ENCODE peak calls at places on chromosomes 12 and 14, in nine cellular contexts. One of them, this sample, is unnamed.

GRCh38 chr12:19757317-19757877 is 318.1 kb downstream of the AEBP2 start:
- DNase-seq in prostate gland: no peak
- DNase-seq in mucosa of descending colon: no peak
- DNase-seq in naive thymus-derived CD4-positive, alpha-beta T cell: no peak
- DNase-seq in AG20443: peak
- DNase-seq in MG63: no peak
- DNase-seq in stimulated activated CD4-positive, alpha-beta T cell treated with anti-CD3 and anti-CD28 coated beads, Interleukin-4, amount 100 ng/mL, for 48 hours: no peak
- DNase-seq in hippocampal formation: peak
- DNase-seq in spleen: no peak
- DNase-seq in this sample: no peak

GRCh38 chr12:33703221-33703620 is 263.6 kb upstream of the SYT10 start:
- DNase-seq in mucosa of descending colon: no peak
- DNase-seq in spleen: no peak
- DNase-seq in prostate gland: no peak
- DNase-seq in MG63: no peak
- DNase-seq in hippocampal formation: no peak
- DNase-seq in naive thymus-derived CD4-positive, alpha-beta T cell: no peak
- DNase-seq in stimulated activated CD4-positive, alpha-beta T cell treated with anti-CD3 and anti-CD28 coated beads, Interleukin-4, amount 100 ng/mL, for 48 hours: no peak
- DNase-seq in AG20443: no peak
- DNase-seq in this sample: no peak

GRCh38 chr12:112948806-112949205 is 10.5 kb downstream of the OAS3 start:
- DNase-seq in prostate gland: no peak
- DNase-seq in naive thymus-derived CD4-positive, alpha-beta T cell: no peak
- DNase-seq in spleen: no peak
- DNase-seq in MG63: no peak
- DNase-seq in AG20443: no peak
- DNase-seq in stimulated activated CD4-positive, alpha-beta T cell treated with anti-CD3 and anti-CD28 coated beads, Interleukin-4, amount 100 ng/mL, for 48 hours: no peak
- DNase-seq in mucosa of descending colon: no peak
- DNase-seq in hippocampal formation: no peak
- DNase-seq in this sample: no peak

GRCh38 chr12:79274571-79275064 is 410.0 kb downstream of the SYT1 start:
- DNase-seq in mucosa of descending colon: no peak
- DNase-seq in MG63: peak
- DNase-seq in naive thymus-derived CD4-positive, alpha-beta T cell: no peak
- DNase-seq in stimulated activated CD4-positive, alpha-beta T cell treated with anti-CD3 and anti-CD28 coated beads, Interleukin-4, amount 100 ng/mL, for 48 hours: no peak
- DNase-seq in spleen: no peak
- DNase-seq in hippocampal formation: no peak
- DNase-seq in AG20443: no peak
- DNase-seq in prostate gland: no peak
- DNase-seq in this sample: no peak

GRCh38 chr12:111298583-111299436 is 70.1 kb downstream of the PHETA1 start:
- DNase-seq in prostate gland: peak
- DNase-seq in MG63: peak
- DNase-seq in spleen: peak
- DNase-seq in stimulated activated CD4-positive, alpha-beta T cell treated with anti-CD3 and anti-CD28 coated beads, Interleukin-4, amount 100 ng/mL, for 48 hours: peak
- DNase-seq in AG20443: peak
- DNase-seq in hippocampal formation: no peak
- DNase-seq in naive thymus-derived CD4-positive, alpha-beta T cell: peak
- DNase-seq in mucosa of descending colon: peak
- DNase-seq in this sample: peak

GRCh38 chr12:56677680-56678079 is 10.4 kb downstream of the PTGES3 start:
- DNase-seq in hippocampal formation: no peak
- DNase-seq in stimulated activated CD4-positive, alpha-beta T cell treated with anti-CD3 and anti-CD28 coated beads, Interleukin-4, amount 100 ng/mL, for 48 hours: no peak
- DNase-seq in spleen: no peak
- DNase-seq in AG20443: no peak
- DNase-seq in mucosa of descending colon: no peak
- DNase-seq in MG63: no peak
- DNase-seq in prostate gland: no peak
- DNase-seq in naive thymus-derived CD4-positive, alpha-beta T cell: no peak
- DNase-seq in this sample: no peak

GRCh38 chr14:104107611-104108569 is 22.4 kb downstream of the ASPG start:
- DNase-seq in spleen: peak
- DNase-seq in mucosa of descending colon: peak
- DNase-seq in naive thymus-derived CD4-positive, alpha-beta T cell: no peak
- DNase-seq in hippocampal formation: no peak
- DNase-seq in AG20443: no peak
- DNase-seq in prostate gland: no peak
- DNase-seq in MG63: no peak
- DNase-seq in stimulated activated CD4-positive, alpha-beta T cell treated with anti-CD3 and anti-CD28 coated beads, Interleukin-4, amount 100 ng/mL, for 48 hours: no peak
- DNase-seq in this sample: peak

GRCh38 chr14:105061428-105062047 is 3.7 kb downstream of the GPR132 start:
- DNase-seq in stimulated activated CD4-positive, alpha-beta T cell treated with anti-CD3 and anti-CD28 coated beads, Interleukin-4, amount 100 ng/mL, for 48 hours: peak
- DNase-seq in AG20443: no peak
- DNase-seq in spleen: peak
- DNase-seq in MG63: no peak
- DNase-seq in mucosa of descending colon: peak
- DNase-seq in naive thymus-derived CD4-positive, alpha-beta T cell: peak
- DNase-seq in prostate gland: no peak
- DNase-seq in hippocampal formation: no peak
- DNase-seq in this sample: no peak

GRCh38 chr14:68195126-68195525 is 375.5 kb downstream of the RAD51B start:
- DNase-seq in prostate gland: no peak
- DNase-seq in naive thymus-derived CD4-positive, alpha-beta T cell: no peak
- DNase-seq in MG63: no peak
- DNase-seq in stimulated activated CD4-positive, alpha-beta T cell treated with anti-CD3 and anti-CD28 coated beads, Interleukin-4, amount 100 ng/mL, for 48 hours: no peak
- DNase-seq in mucosa of descending colon: no peak
- DNase-seq in AG20443: no peak
- DNase-seq in spleen: no peak
- DNase-seq in hippocampal formation: no peak
- DNase-seq in this sample: no peak

GRCh38 chr14:51188566-51189185 is 51.4 kb upstream of the TMX1 start:
- DNase-seq in spleen: no peak
- DNase-seq in naive thymus-derived CD4-positive, alpha-beta T cell: no peak
- DNase-seq in mucosa of descending colon: no peak
- DNase-seq in hippocampal formation: peak
- DNase-seq in MG63: no peak
- DNase-seq in prostate gland: peak
- DNase-seq in AG20443: peak
- DNase-seq in stimulated activated CD4-positive, alpha-beta T cell treated with anti-CD3 and anti-CD28 coated beads, Interleukin-4, amount 100 ng/mL, for 48 hours: no peak
- DNase-seq in this sample: no peak

GRCh38 chr12:117090816-117091711 is 8.2 kb downstream of the TESC start:
- DNase-seq in mucosa of descending colon: no peak
- DNase-seq in stimulated activated CD4-positive, alpha-beta T cell treated with anti-CD3 and anti-CD28 coated beads, Interleukin-4, amount 100 ng/mL, for 48 hours: no peak
- DNase-seq in prostate gland: no peak
- DNase-seq in naive thymus-derived CD4-positive, alpha-beta T cell: no peak
- DNase-seq in AG20443: no peak
- DNase-seq in hippocampal formation: no peak
- DNase-seq in spleen: peak
- DNase-seq in MG63: no peak
- DNase-seq in this sample: no peak

GRCh38 chr12:121916719-121917118 is 1.7 kb upstream of the CFAP251 start:
- DNase-seq in spleen: no peak
- DNase-seq in AG20443: no peak
- DNase-seq in stimulated activated CD4-positive, alpha-beta T cell treated with anti-CD3 and anti-CD28 coated beads, Interleukin-4, amount 100 ng/mL, for 48 hours: no peak
- DNase-seq in naive thymus-derived CD4-positive, alpha-beta T cell: no peak
- DNase-seq in hippocampal formation: no peak
- DNase-seq in prostate gland: no peak
- DNase-seq in MG63: peak
- DNase-seq in mucosa of descending colon: no peak
- DNase-seq in this sample: no peak

GRCh38 chr12:2054091-2055018 is 1.6 kb downstream of the CACNA1C start:
- DNase-seq in prostate gland: peak
- DNase-seq in MG63: no peak
- DNase-seq in spleen: no peak
- DNase-seq in AG20443: peak
- DNase-seq in hippocampal formation: no peak
- DNase-seq in naive thymus-derived CD4-positive, alpha-beta T cell: no peak
- DNase-seq in mucosa of descending colon: no peak
- DNase-seq in stimulated activated CD4-positive, alpha-beta T cell treated with anti-CD3 and anti-CD28 coated beads, Interleukin-4, amount 100 ng/mL, for 48 hours: no peak
- DNase-seq in this sample: no peak

GRCh38 chr12:79515526-79515935 is 175.2 kb downstream of the PAWR start:
- DNase-seq in MG63: no peak
- DNase-seq in prostate gland: no peak
- DNase-seq in AG20443: no peak
- DNase-seq in spleen: no peak
- DNase-seq in mucosa of descending colon: no peak
- DNase-seq in naive thymus-derived CD4-positive, alpha-beta T cell: no peak
- DNase-seq in hippocampal formation: no peak
- DNase-seq in stimulated activated CD4-positive, alpha-beta T cell treated with anti-CD3 and anti-CD28 coated beads, Interleukin-4, amount 100 ng/mL, for 48 hours: no peak
- DNase-seq in this sample: no peak

GRCh38 chr14:82055511-82055910 is 521.9 kb upstream of the SEL1L start:
- DNase-seq in spleen: no peak
- DNase-seq in naive thymus-derived CD4-positive, alpha-beta T cell: no peak
- DNase-seq in mucosa of descending colon: no peak
- DNase-seq in MG63: no peak
- DNase-seq in hippocampal formation: no peak
- DNase-seq in prostate gland: no peak
- DNase-seq in AG20443: no peak
- DNase-seq in stimulated activated CD4-positive, alpha-beta T cell treated with anti-CD3 and anti-CD28 coated beads, Interleukin-4, amount 100 ng/mL, for 48 hours: no peak
- DNase-seq in this sample: no peak

GRCh38 chr14:69105326-69105725 is 47.6 kb downstream of the DCAF5 start:
- DNase-seq in spleen: no peak
- DNase-seq in mucosa of descending colon: no peak
- DNase-seq in prostate gland: no peak
- DNase-seq in MG63: peak
- DNase-seq in naive thymus-derived CD4-positive, alpha-beta T cell: no peak
- DNase-seq in AG20443: peak
- DNase-seq in stimulated activated CD4-positive, alpha-beta T cell treated with anti-CD3 and anti-CD28 coated beads, Interleukin-4, amount 100 ng/mL, for 48 hours: no peak
- DNase-seq in hippocampal formation: no peak
- DNase-seq in this sample: no peak

GRCh38 chr14:96065661-96066459 is 26.7 kb downstream of the C14orf132 start:
- DNase-seq in MG63: no peak
- DNase-seq in AG20443: no peak
- DNase-seq in hippocampal formation: no peak
- DNase-seq in mucosa of descending colon: no peak
- DNase-seq in stimulated activated CD4-positive, alpha-beta T cell treated with anti-CD3 and anti-CD28 coated beads, Interleukin-4, amount 100 ng/mL, for 48 hours: no peak
- DNase-seq in naive thymus-derived CD4-positive, alpha-beta T cell: no peak
- DNase-seq in spleen: peak
- DNase-seq in prostate gland: no peak
- DNase-seq in this sample: no peak

GRCh38 chr12:630656-631632 is 32.3 kb downstream of the NINJ2 start:
- DNase-seq in naive thymus-derived CD4-positive, alpha-beta T cell: peak
- DNase-seq in spleen: peak
- DNase-seq in stimulated activated CD4-positive, alpha-beta T cell treated with anti-CD3 and anti-CD28 coated beads, Interleukin-4, amount 100 ng/mL, for 48 hours: peak
- DNase-seq in AG20443: no peak
- DNase-seq in MG63: peak
- DNase-seq in prostate gland: no peak
- DNase-seq in hippocampal formation: no peak
- DNase-seq in mucosa of descending colon: no peak
- DNase-seq in this sample: no peak

GRCh38 chr14:24952851-24953666 is 96.9 kb downstream of the STXBP6 start:
- DNase-seq in hippocampal formation: peak
- DNase-seq in naive thymus-derived CD4-positive, alpha-beta T cell: no peak
- DNase-seq in AG20443: no peak
- DNase-seq in MG63: peak
- DNase-seq in spleen: no peak
- DNase-seq in stimulated activated CD4-positive, alpha-beta T cell treated with anti-CD3 and anti-CD28 coated beads, Interleukin-4, amount 100 ng/mL, for 48 hours: no peak
- DNase-seq in mucosa of descending colon: no peak
- DNase-seq in prostate gland: no peak
- DNase-seq in this sample: peak

GRCh38 chr14:61213116-61213720 is 67.9 kb downstream of the TMEM30B start:
- DNase-seq in stimulated activated CD4-positive, alpha-beta T cell treated with anti-CD3 and anti-CD28 coated beads, Interleukin-4, amount 100 ng/mL, for 48 hours: no peak
- DNase-seq in MG63: no peak
- DNase-seq in AG20443: peak
- DNase-seq in naive thymus-derived CD4-positive, alpha-beta T cell: no peak
- DNase-seq in spleen: no peak
- DNase-seq in mucosa of descending colon: no peak
- DNase-seq in prostate gland: no peak
- DNase-seq in hippocampal formation: no peak
- DNase-seq in this sample: no peak

GRCh38 chr12:117486840-117487659 is 125.6 kb upstream of the NOS1 start:
- DNase-seq in stimulated activated CD4-positive, alpha-beta T cell treated with anti-CD3 and anti-CD28 coated beads, Interleukin-4, amount 100 ng/mL, for 48 hours: no peak
- DNase-seq in prostate gland: no peak
- DNase-seq in naive thymus-derived CD4-positive, alpha-beta T cell: no peak
- DNase-seq in spleen: no peak
- DNase-seq in hippocampal formation: no peak
- DNase-seq in AG20443: peak
- DNase-seq in mucosa of descending colon: no peak
- DNase-seq in MG63: peak
- DNase-seq in this sample: no peak

GRCh38 chr14:65872536-65872935 is 460.0 kb downstream of the FUT8 start:
- DNase-seq in mucosa of descending colon: no peak
- DNase-seq in spleen: no peak
- DNase-seq in naive thymus-derived CD4-positive, alpha-beta T cell: no peak
- DNase-seq in hippocampal formation: no peak
- DNase-seq in MG63: no peak
- DNase-seq in AG20443: no peak
- DNase-seq in stimulated activated CD4-positive, alpha-beta T cell treated with anti-CD3 and anti-CD28 coated beads, Interleukin-4, amount 100 ng/mL, for 48 hours: no peak
- DNase-seq in prostate gland: no peak
- DNase-seq in this sample: no peak

GRCh38 chr12:81596558-81596957 is 162.6 kb downstream of the PPFIA2 start:
- DNase-seq in spleen: no peak
- DNase-seq in hippocampal formation: no peak
- DNase-seq in AG20443: no peak
- DNase-seq in MG63: no peak
- DNase-seq in naive thymus-derived CD4-positive, alpha-beta T cell: no peak
- DNase-seq in mucosa of descending colon: no peak
- DNase-seq in prostate gland: no peak
- DNase-seq in stimulated activated CD4-positive, alpha-beta T cell treated with anti-CD3 and anti-CD28 coated beads, Interleukin-4, amount 100 ng/mL, for 48 hours: no peak
- DNase-seq in this sample: no peak

GRCh38 chr14:88868558-88869159 is 44.2 kb downstream of the TTC8 start:
- DNase-seq in spleen: no peak
- DNase-seq in hippocampal formation: no peak
- DNase-seq in prostate gland: peak
- DNase-seq in mucosa of descending colon: no peak
- DNase-seq in stimulated activated CD4-positive, alpha-beta T cell treated with anti-CD3 and anti-CD28 coated beads, Interleukin-4, amount 100 ng/mL, for 48 hours: no peak
- DNase-seq in AG20443: no peak
- DNase-seq in naive thymus-derived CD4-positive, alpha-beta T cell: peak
- DNase-seq in MG63: no peak
- DNase-seq in this sample: no peak

GRCh38 chr12:108734200-108734906 is 3.0 kb upstream of the CORO1C start:
- DNase-seq in stimulated activated CD4-positive, alpha-beta T cell treated with anti-CD3 and anti-CD28 coated beads, Interleukin-4, amount 100 ng/mL, for 48 hours: no peak
- DNase-seq in prostate gland: no peak
- DNase-seq in naive thymus-derived CD4-positive, alpha-beta T cell: no peak
- DNase-seq in AG20443: peak
- DNase-seq in spleen: no peak
- DNase-seq in mucosa of descending colon: peak
- DNase-seq in MG63: peak
- DNase-seq in hippocampal formation: no peak
- DNase-seq in this sample: no peak

GRCh38 chr14:101731187-101732080 is 30.1 kb upstream of the PPP2R5C start:
- DNase-seq in spleen: peak
- DNase-seq in naive thymus-derived CD4-positive, alpha-beta T cell: peak
- DNase-seq in MG63: peak
- DNase-seq in stimulated activated CD4-positive, alpha-beta T cell treated with anti-CD3 and anti-CD28 coated beads, Interleukin-4, amount 100 ng/mL, for 48 hours: peak
- DNase-seq in hippocampal formation: peak
- DNase-seq in prostate gland: peak
- DNase-seq in mucosa of descending colon: peak
- DNase-seq in AG20443: peak
- DNase-seq in this sample: no peak

GRCh38 chr14:105060751-105061427 is 4.3 kb downstream of the GPR132 start:
- DNase-seq in naive thymus-derived CD4-positive, alpha-beta T cell: peak
- DNase-seq in spleen: peak
- DNase-seq in hippocampal formation: no peak
- DNase-seq in prostate gland: no peak
- DNase-seq in stimulated activated CD4-positive, alpha-beta T cell treated with anti-CD3 and anti-CD28 coated beads, Interleukin-4, amount 100 ng/mL, for 48 hours: no peak
- DNase-seq in AG20443: no peak
- DNase-seq in MG63: no peak
- DNase-seq in mucosa of descending colon: peak
- DNase-seq in this sample: no peak

GRCh38 chr12:57487597-57488396 is at the start of gene MARS1:
- DNase-seq in AG20443: peak
- DNase-seq in spleen: peak
- DNase-seq in stimulated activated CD4-positive, alpha-beta T cell treated with anti-CD3 and anti-CD28 coated beads, Interleukin-4, amount 100 ng/mL, for 48 hours: peak
- DNase-seq in naive thymus-derived CD4-positive, alpha-beta T cell: peak
- DNase-seq in mucosa of descending colon: peak
- DNase-seq in prostate gland: peak
- DNase-seq in MG63: peak
- DNase-seq in hippocampal formation: peak
- DNase-seq in this sample: peak

GRCh38 chr14:50533314-50533705 is 941 bp upstream of the MAP4K5 start:
- DNase-seq in MG63: no peak
- DNase-seq in prostate gland: no peak
- DNase-seq in mucosa of descending colon: no peak
- DNase-seq in naive thymus-derived CD4-positive, alpha-beta T cell: no peak
- DNase-seq in hippocampal formation: peak
- DNase-seq in spleen: no peak
- DNase-seq in AG20443: no peak
- DNase-seq in stimulated activated CD4-positive, alpha-beta T cell treated with anti-CD3 and anti-CD28 coated beads, Interleukin-4, amount 100 ng/mL, for 48 hours: no peak
- DNase-seq in this sample: no peak

GRCh38 chr12:40078201-40078730 is 27.6 kb downstream of the SLC2A13 start:
- DNase-seq in MG63: no peak
- DNase-seq in stimulated activated CD4-positive, alpha-beta T cell treated with anti-CD3 and anti-CD28 coated beads, Interleukin-4, amount 100 ng/mL, for 48 hours: no peak
- DNase-seq in spleen: no peak
- DNase-seq in hippocampal formation: no peak
- DNase-seq in mucosa of descending colon: no peak
- DNase-seq in naive thymus-derived CD4-positive, alpha-beta T cell: no peak
- DNase-seq in AG20443: no peak
- DNase-seq in prostate gland: no peak
- DNase-seq in this sample: no peak

This sample was measured in frontal cortex.